ENCODE peak calls at places on chromosomes 1 and 21, in four cellular contexts. I is ovary; T is CD8-positive, alpha-beta T cell; M is body of pancreas. Z is an unnamed sample.

GRCh38 chr1:207885129-207886032 is 25.5 kb downstream of the CD34 start:
- DNase-seq in I (peak), T (peak), M (peak), Z (peak)

GRCh38 chr21:45295576-45296365 is 8.1 kb upstream of the POFUT2 start:
- DNase-seq in I (peak), T (no peak), M (no peak), Z (no peak)

GRCh38 chr1:180255538-180256352 is 25.7 kb downstream of the LHX4 start:
- DNase-seq in I (no peak), T (no peak), M (no peak), Z (peak)

GRCh38 chr1:25572708-25573590 is 29.5 kb downstream of the LDLRAP1 start:
- DNase-seq in I (no peak), T (peak), M (peak), Z (peak)

GRCh38 chr21:19684328-19684727 is 1280.7 kb upstream of the TMPRSS15 start:
- DNase-seq in I (no peak), T (no peak), M (no peak), Z (no peak)

GRCh38 chr1:10033359-10033845 is 644 bp downstream of the UBE4B start:
- DNase-seq in I (peak), T (no peak), M (peak), Z (no peak)

GRCh38 chr1:37858931-37859506 is 373 bp downstream of the MTF1 start:
- DNase-seq in I (no peak), T (no peak), M (no peak), Z (no peak)

GRCh38 chr1:145985502-145986439 is 10.6 kb downstream of the TXNIP start:
- DNase-seq in I (no peak), T (no peak), M (peak), Z (peak)

GRCh38 chr21:32392299-32392879 is 423 bp downstream of the URB1 start:
- DNase-seq in I (no peak), T (no peak), M (no peak), Z (peak)

GRCh38 chr1:203302894-203303293 is 2.4 kb upstream of the BTG2 start:
- DNase-seq in I (no peak), T (no peak), M (peak), Z (no peak)

GRCh38 chr1:5286244-5286643 is 631.8 kb downstream of the AJAP1 start:
- DNase-seq in I (no peak), T (peak), M (no peak), Z (peak)

GRCh38 chr1:68036946-68037345 is 13.5 kb downstream of the DIRAS3 start:
- DNase-seq in I (no peak), T (no peak), M (no peak), Z (no peak)

GRCh38 chr1:108725906-108726305 is 13.2 kb downstream of the FNDC7 start:
- DNase-seq in I (no peak), T (no peak), M (peak), Z (no peak)
- H3K27ac ChIP-seq in I (no peak), T (no peak), M (peak), Z (no peak)

GRCh38 chr1:224138198-224138597 is 24.3 kb downstream of the FBXO28 start:
- DNase-seq in I (no peak), T (no peak), M (no peak), Z (no peak)

GRCh38 chr1:224133741-224134299 is 19.9 kb downstream of the FBXO28 start:
- DNase-seq in I (no peak), T (no peak), M (no peak), Z (no peak)

GRCh38 chr1:224141693-224142092 is 27.8 kb downstream of the FBXO28 start:
- DNase-seq in I (no peak), T (no peak), M (no peak), Z (no peak)

GRCh38 chr1:224132901-224133300 is 19.0 kb downstream of the FBXO28 start:
- DNase-seq in I (no peak), T (no peak), M (no peak), Z (no peak)

DNA sequence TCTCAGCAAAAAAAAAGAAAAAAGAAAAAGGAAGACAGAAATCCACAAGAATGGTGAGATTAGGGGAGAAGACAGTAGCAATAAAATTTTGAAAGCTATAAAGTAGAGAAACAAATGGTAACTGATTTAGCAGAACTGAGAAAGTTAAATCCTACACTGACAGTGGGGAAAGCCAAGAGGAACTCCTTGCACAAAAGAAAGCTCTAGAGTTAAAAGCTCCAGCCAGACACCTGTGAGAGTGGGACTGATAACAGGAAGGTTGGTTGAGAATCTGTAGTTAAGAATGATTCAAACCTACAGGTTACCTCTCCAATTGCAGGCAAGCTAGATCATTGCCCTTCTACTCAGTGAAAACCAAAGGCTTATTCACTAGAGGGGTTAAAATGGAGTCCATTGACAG is 23.6 kb downstream of the FBXO28 start:
- DNase-seq in I (no peak), T (no peak), M (no peak), Z (no peak)
- H3K27ac ChIP-seq in I (no peak), T (no peak), M (no peak), Z (no peak)

GRCh38 chr21:27820342-27820741 is 853.5 kb upstream of the ADAMTS5 start:
- DNase-seq in I (no peak), T (no peak), M (no peak), Z (no peak)

GRCh38 chr21:27817061-27817460 is 850.2 kb upstream of the ADAMTS5 start:
- DNase-seq in I (no peak), T (no peak), M (no peak), Z (no peak)

GRCh38 chr21:27817902-27818623 is 851.2 kb upstream of the ADAMTS5 start:
- DNase-seq in I (no peak), T (no peak), M (no peak), Z (no peak)

GRCh38 chr21:27819299-27819698 is 852.4 kb upstream of the ADAMTS5 start:
- DNase-seq in I (no peak), T (no peak), M (no peak), Z (no peak)

GRCh38 chr21:27818847-27819246 is 852.0 kb upstream of the ADAMTS5 start:
- DNase-seq in I (no peak), T (no peak), M (no peak), Z (no peak)
- H3K27ac ChIP-seq in I (peak), T (no peak), M (no peak), Z (no peak)

DNA sequence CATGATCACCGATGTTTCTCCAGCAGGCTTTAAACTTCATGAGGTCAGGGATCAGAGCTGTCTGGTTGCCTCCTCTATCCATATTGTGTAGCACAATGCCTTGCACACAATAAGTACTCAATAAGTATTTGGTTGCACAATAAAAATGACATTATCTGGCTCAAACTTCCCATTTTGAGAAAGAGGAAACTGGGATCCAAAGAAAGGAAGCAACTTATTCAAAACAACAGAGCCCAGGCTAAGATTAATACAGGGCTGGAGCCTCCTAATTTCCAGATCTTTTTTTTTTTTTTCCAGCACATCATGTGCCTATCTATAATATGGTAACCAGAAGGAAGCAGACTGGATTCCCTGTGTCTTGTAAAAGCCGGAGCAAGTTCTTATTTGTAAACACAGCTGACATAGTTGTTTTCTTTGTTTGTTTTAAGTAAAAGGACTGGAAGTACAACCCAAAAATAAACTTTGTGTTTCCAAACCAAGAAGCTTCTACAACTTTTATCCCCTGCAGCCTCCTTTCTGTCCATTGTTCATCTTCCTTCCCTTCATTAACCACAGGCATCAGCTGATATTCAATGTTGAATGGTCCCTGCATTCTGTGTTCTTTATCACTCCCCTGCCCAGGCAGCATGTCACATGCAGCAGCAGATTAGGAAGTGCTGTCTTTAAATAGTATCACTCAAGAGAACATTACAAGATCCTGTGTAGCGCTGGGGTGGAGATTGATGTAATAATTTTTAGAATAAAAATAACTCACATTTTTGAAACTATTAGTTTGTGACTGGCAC is 71.2 kb upstream of the HOOK1 start:
- DNase-seq in I (no peak), T (no peak), M (peak), Z (no peak)
- H3K27ac ChIP-seq in I (no peak), T (no peak), M (no peak), Z (no peak)

GRCh38 chr1:31668303-31668883 is 23.7 kb upstream of the PEF1 start:
- DNase-seq in I (no peak), T (no peak), M (no peak), Z (no peak)

GRCh38 chr1:31669433-31669785 is 24.7 kb upstream of the PEF1 start:
- DNase-seq in I (no peak), T (no peak), M (no peak), Z (no peak)

GRCh38 chr1:31665264-31665878 is 20.7 kb upstream of the PEF1 start:
- DNase-seq in I (no peak), T (no peak), M (no peak), Z (no peak)

GRCh38 chr1:31666290-31666963 is 21.8 kb upstream of the PEF1 start:
- DNase-seq in I (no peak), T (no peak), M (peak), Z (peak)

GRCh38 chr1:31667065-31667785 is 22.5 kb upstream of the PEF1 start:
- DNase-seq in I (no peak), T (no peak), M (no peak), Z (no peak)
- H3K27ac ChIP-seq in I (peak), T (no peak), M (no peak), Z (no peak)

GRCh38 chr1:58618303-58618702 is 41.3 kb upstream of the TACSTD2 start:
- DNase-seq in I (no peak), T (no peak), M (peak), Z (no peak)
- H3K27ac ChIP-seq in I (no peak), T (no peak), M (peak), Z (no peak)